ENCODE peak calls at places on chromosomes 13 and 19, in nine cellular contexts. One of them, this sample, is unnamed. For H3K4me1, the result is how much of the 10 kb centered on the place peaks cover.

GRCh38 chr13:20489185-20489820 is 36.4 kb downstream of the CRYL1 start:
- DNase-seq in mesenchymal stem cell: peak
- DNase-seq in A549: no peak
- DNase-seq in neural progenitor cell: no peak
- DNase-seq in heart right ventricle: no peak
- DNase-seq in psoas muscle: no peak
- DNase-seq in prostate gland: peak
- DNase-seq in Peyer's patch: peak
- DNase-seq in mammary epithelial cell: no peak
- DNase-seq in this sample: no peak

GRCh38 chr19:35454663-35455062 is 6.6 kb downstream of the FFAR2 start:
- DNase-seq in mesenchymal stem cell: no peak
- DNase-seq in A549: no peak
- DNase-seq in neural progenitor cell: no peak
- DNase-seq in heart right ventricle: no peak
- DNase-seq in psoas muscle: no peak
- DNase-seq in prostate gland: no peak
- DNase-seq in Peyer's patch: no peak
- DNase-seq in mammary epithelial cell: no peak
- DNase-seq in this sample: no peak

GRCh38 chr19:30222993-30223865 is 149.0 kb upstream of the ZNF536 start:
- DNase-seq in mesenchymal stem cell: no peak
- DNase-seq in A549: no peak
- DNase-seq in neural progenitor cell: peak
- DNase-seq in heart right ventricle: no peak
- DNase-seq in psoas muscle: no peak
- DNase-seq in prostate gland: no peak
- DNase-seq in Peyer's patch: no peak
- DNase-seq in mammary epithelial cell: no peak
- DNase-seq in this sample: no peak

GRCh38 chr19:12841094-12841493 is 2.8 kb downstream of the MAST1 start:
- DNase-seq in mesenchymal stem cell: peak
- DNase-seq in A549: no peak
- DNase-seq in neural progenitor cell: peak
- DNase-seq in heart right ventricle: no peak
- DNase-seq in psoas muscle: peak
- DNase-seq in prostate gland: no peak
- DNase-seq in Peyer's patch: no peak
- DNase-seq in mammary epithelial cell: no peak
- DNase-seq in this sample: no peak

GRCh38 chr19:38734426-38735256 is 9.6 kb downstream of the CAPN12 start:
- DNase-seq in mesenchymal stem cell: peak
- DNase-seq in A549: peak
- DNase-seq in neural progenitor cell: peak
- DNase-seq in heart right ventricle: no peak
- DNase-seq in psoas muscle: peak
- DNase-seq in prostate gland: no peak
- DNase-seq in Peyer's patch: peak
- DNase-seq in mammary epithelial cell: peak
- DNase-seq in this sample: no peak

GRCh38 chr19:34881982-34882381 is 44.7 kb upstream of the ZNF30 start:
- DNase-seq in mesenchymal stem cell: peak
- DNase-seq in A549: no peak
- DNase-seq in neural progenitor cell: no peak
- DNase-seq in heart right ventricle: no peak
- DNase-seq in psoas muscle: no peak
- DNase-seq in prostate gland: peak
- DNase-seq in Peyer's patch: no peak
- DNase-seq in mammary epithelial cell: peak
- DNase-seq in this sample: no peak

GRCh38 chr19:3707868-3708206 is 347 bp upstream of the TJP3 start:
- DNase-seq in mesenchymal stem cell: no peak
- DNase-seq in A549: no peak
- DNase-seq in neural progenitor cell: no peak
- DNase-seq in heart right ventricle: no peak
- DNase-seq in psoas muscle: no peak
- DNase-seq in prostate gland: no peak
- DNase-seq in Peyer's patch: no peak
- DNase-seq in mammary epithelial cell: no peak
- DNase-seq in this sample: no peak

GRCh38 chr19:10217085-10217484 is 14.0 kb downstream of the S1PR2 start:
- DNase-seq in mesenchymal stem cell: no peak
- DNase-seq in A549: peak
- DNase-seq in neural progenitor cell: no peak
- DNase-seq in heart right ventricle: no peak
- DNase-seq in psoas muscle: no peak
- DNase-seq in prostate gland: no peak
- DNase-seq in Peyer's patch: no peak
- DNase-seq in mammary epithelial cell: no peak
- DNase-seq in this sample: no peak

GRCh38 chr19:48858984-48859710 is 9.3 kb downstream of the PLEKHA4 start:
- DNase-seq in mesenchymal stem cell: no peak
- DNase-seq in A549: no peak
- DNase-seq in neural progenitor cell: no peak
- DNase-seq in heart right ventricle: no peak
- DNase-seq in psoas muscle: peak
- DNase-seq in prostate gland: no peak
- DNase-seq in Peyer's patch: peak
- DNase-seq in mammary epithelial cell: no peak
- DNase-seq in this sample: peak

GRCh38 chr19:54418030-54418929 is 3.0 kb downstream of the TTYH1 start:
- DNase-seq in mesenchymal stem cell: peak
- DNase-seq in A549: peak
- DNase-seq in neural progenitor cell: peak
- DNase-seq in heart right ventricle: no peak
- DNase-seq in psoas muscle: no peak
- DNase-seq in prostate gland: no peak
- DNase-seq in Peyer's patch: no peak
- DNase-seq in mammary epithelial cell: no peak
- DNase-seq in this sample: no peak

GRCh38 chr19:870314-870713 is 10.8 kb downstream of the CFD start:
- DNase-seq in mesenchymal stem cell: no peak
- DNase-seq in A549: no peak
- DNase-seq in neural progenitor cell: no peak
- DNase-seq in heart right ventricle: no peak
- DNase-seq in psoas muscle: no peak
- DNase-seq in prostate gland: no peak
- DNase-seq in Peyer's patch: no peak
- DNase-seq in mammary epithelial cell: no peak
- DNase-seq in this sample: no peak

GRCh38 chr13:37175996-37176395 is 70.5 kb upstream of the CSNK1A1L start:
- DNase-seq in mesenchymal stem cell: peak
- DNase-seq in A549: no peak
- DNase-seq in neural progenitor cell: no peak
- DNase-seq in heart right ventricle: no peak
- DNase-seq in psoas muscle: no peak
- DNase-seq in prostate gland: no peak
- DNase-seq in Peyer's patch: no peak
- DNase-seq in mammary epithelial cell: peak
- DNase-seq in this sample: no peak

GRCh38 chr19:18464646-18465045 is 26.7 kb upstream of the ISYNA1 start:
- DNase-seq in mesenchymal stem cell: peak
- DNase-seq in A549: peak
- DNase-seq in neural progenitor cell: no peak
- DNase-seq in heart right ventricle: peak
- DNase-seq in psoas muscle: peak
- DNase-seq in prostate gland: peak
- DNase-seq in Peyer's patch: peak
- DNase-seq in mammary epithelial cell: no peak
- DNase-seq in this sample: no peak

GRCh38 chr13:51643114-51643881 is 59.0 kb downstream of the WDFY2 start:
- DNase-seq in mesenchymal stem cell: peak
- DNase-seq in A549: peak
- DNase-seq in neural progenitor cell: no peak
- DNase-seq in heart right ventricle: no peak
- DNase-seq in psoas muscle: no peak
- DNase-seq in prostate gland: no peak
- DNase-seq in Peyer's patch: no peak
- DNase-seq in mammary epithelial cell: peak
- DNase-seq in this sample: no peak

GRCh38 chr19:34141036-34141435 is 31.3 kb upstream of the LSM14A start:
- DNase-seq in mesenchymal stem cell: no peak
- DNase-seq in A549: no peak
- DNase-seq in neural progenitor cell: no peak
- DNase-seq in heart right ventricle: no peak
- DNase-seq in psoas muscle: no peak
- DNase-seq in prostate gland: no peak
- DNase-seq in Peyer's patch: no peak
- DNase-seq in mammary epithelial cell: no peak
- DNase-seq in this sample: no peak

GRCh38 chr13:113723400-113724015 is 35.5 kb upstream of the TMEM255B start:
- DNase-seq in mesenchymal stem cell: no peak
- DNase-seq in A549: no peak
- DNase-seq in neural progenitor cell: no peak
- DNase-seq in heart right ventricle: no peak
- DNase-seq in psoas muscle: no peak
- DNase-seq in prostate gland: no peak
- DNase-seq in Peyer's patch: no peak
- DNase-seq in mammary epithelial cell: no peak
- DNase-seq in this sample: no peak

GRCh38 chr19:10069046-10069445 is 17.1 kb upstream of the SHFL start:
- DNase-seq in mesenchymal stem cell: no peak
- DNase-seq in A549: no peak
- DNase-seq in neural progenitor cell: no peak
- DNase-seq in heart right ventricle: no peak
- DNase-seq in psoas muscle: peak
- DNase-seq in prostate gland: no peak
- DNase-seq in Peyer's patch: no peak
- DNase-seq in mammary epithelial cell: peak
- DNase-seq in this sample: no peak

GRCh38 chr13:45063261-45063870 is 56.9 kb upstream of the GTF2F2 start:
- DNase-seq in mesenchymal stem cell: peak
- DNase-seq in A549: no peak
- DNase-seq in neural progenitor cell: no peak
- DNase-seq in heart right ventricle: no peak
- DNase-seq in psoas muscle: no peak
- DNase-seq in prostate gland: no peak
- DNase-seq in Peyer's patch: no peak
- DNase-seq in mammary epithelial cell: peak
- DNase-seq in this sample: no peak

GRCh38 chr13:45055198-45055901 is 65.0 kb upstream of the GTF2F2 start:
- DNase-seq in mesenchymal stem cell: peak
- DNase-seq in A549: peak
- DNase-seq in neural progenitor cell: no peak
- DNase-seq in heart right ventricle: no peak
- DNase-seq in psoas muscle: no peak
- DNase-seq in prostate gland: no peak
- DNase-seq in Peyer's patch: peak
- DNase-seq in mammary epithelial cell: peak
- DNase-seq in this sample: no peak

GRCh38 chr13:45055902-45056648 is 64.2 kb upstream of the GTF2F2 start:
- DNase-seq in mesenchymal stem cell: no peak
- DNase-seq in A549: no peak
- DNase-seq in neural progenitor cell: peak
- DNase-seq in heart right ventricle: peak
- DNase-seq in psoas muscle: no peak
- DNase-seq in prostate gland: no peak
- DNase-seq in Peyer's patch: no peak
- DNase-seq in mammary epithelial cell: peak
- DNase-seq in this sample: no peak

DNA sequence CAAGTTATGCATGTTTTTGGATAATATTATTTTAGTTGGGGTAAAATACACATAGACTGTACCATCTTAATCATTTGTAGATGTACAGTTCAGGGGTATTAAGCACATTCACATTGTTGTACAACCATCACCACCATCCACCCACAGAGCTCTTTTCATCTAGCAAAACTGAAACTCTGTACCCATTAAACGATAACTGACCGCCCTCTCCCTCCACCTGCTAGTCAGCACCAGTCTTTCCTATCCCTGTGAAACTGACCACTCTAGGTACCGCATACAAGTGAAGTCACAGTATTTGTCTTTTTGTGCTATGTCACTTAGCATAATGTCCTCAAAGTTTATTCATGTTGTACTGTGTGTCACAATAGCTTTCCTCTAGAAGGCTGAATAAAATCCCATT is 60.2 kb upstream of the GTF2F2 start:
- DNase-seq in mesenchymal stem cell: no peak
- DNase-seq in A549: no peak
- DNase-seq in neural progenitor cell: no peak
- DNase-seq in heart right ventricle: no peak
- DNase-seq in psoas muscle: no peak
- DNase-seq in prostate gland: no peak
- DNase-seq in Peyer's patch: no peak
- DNase-seq in mammary epithelial cell: no peak
- DNase-seq in this sample: no peak
- H3K4me1 ChIP-seq in mesenchymal stem cell: under half
- H3K4me1 ChIP-seq in A549: under half
- H3K4me1 ChIP-seq in neural progenitor cell: under half
- H3K4me1 ChIP-seq in heart right ventricle: under half
- H3K4me1 ChIP-seq in psoas muscle: under half
- H3K4me1 ChIP-seq in prostate gland: under half
- H3K4me1 ChIP-seq in Peyer's patch: under half
- H3K4me1 ChIP-seq in mammary epithelial cell: under half
- H3K4me1 ChIP-seq in this sample: under half

GRCh38 chr19:28042516-28042915 is 1170.4 kb downstream of the UQCRFS1 start:
- DNase-seq in mesenchymal stem cell: no peak
- DNase-seq in A549: no peak
- DNase-seq in neural progenitor cell: no peak
- DNase-seq in heart right ventricle: no peak
- DNase-seq in psoas muscle: no peak
- DNase-seq in prostate gland: no peak
- DNase-seq in Peyer's patch: no peak
- DNase-seq in mammary epithelial cell: no peak
- DNase-seq in this sample: no peak

GRCh38 chr19:28039677-28040381 is 1173.1 kb downstream of the UQCRFS1 start:
- DNase-seq in mesenchymal stem cell: no peak
- DNase-seq in A549: no peak
- DNase-seq in neural progenitor cell: no peak
- DNase-seq in heart right ventricle: no peak
- DNase-seq in psoas muscle: no peak
- DNase-seq in prostate gland: no peak
- DNase-seq in Peyer's patch: no peak
- DNase-seq in mammary epithelial cell: no peak
- DNase-seq in this sample: no peak

GRCh38 chr19:28037186-28037585 is 1175.8 kb downstream of the UQCRFS1 start:
- DNase-seq in mesenchymal stem cell: no peak
- DNase-seq in A549: no peak
- DNase-seq in neural progenitor cell: no peak
- DNase-seq in heart right ventricle: no peak
- DNase-seq in psoas muscle: no peak
- DNase-seq in prostate gland: no peak
- DNase-seq in Peyer's patch: no peak
- DNase-seq in mammary epithelial cell: no peak
- DNase-seq in this sample: no peak
- H3K27ac ChIP-seq in mesenchymal stem cell: no peak
- H3K27ac ChIP-seq in A549: no peak
- H3K27ac ChIP-seq in neural progenitor cell: no peak
- H3K27ac ChIP-seq in heart right ventricle: no peak
- H3K27ac ChIP-seq in psoas muscle: no peak
- H3K27ac ChIP-seq in prostate gland: no peak
- H3K27ac ChIP-seq in Peyer's patch: no peak
- H3K27ac ChIP-seq in mammary epithelial cell: no peak
- H3K27ac ChIP-seq in this sample: no peak

GRCh38 chr19:43673702-43674629 is 4.0 kb upstream of the PLAUR start:
- DNase-seq in mesenchymal stem cell: no peak
- DNase-seq in A549: no peak
- DNase-seq in neural progenitor cell: no peak
- DNase-seq in heart right ventricle: no peak
- DNase-seq in psoas muscle: no peak
- DNase-seq in prostate gland: no peak
- DNase-seq in Peyer's patch: no peak
- DNase-seq in mammary epithelial cell: no peak
- DNase-seq in this sample: no peak
- H3K4me1 ChIP-seq in mesenchymal stem cell: under half
- H3K4me1 ChIP-seq in A549: under half
- H3K4me1 ChIP-seq in neural progenitor cell: under half
- H3K4me1 ChIP-seq in heart right ventricle: under half
- H3K4me1 ChIP-seq in psoas muscle: under half
- H3K4me1 ChIP-seq in prostate gland: under half
- H3K4me1 ChIP-seq in Peyer's patch: under half
- H3K4me1 ChIP-seq in mammary epithelial cell: under half
- H3K4me1 ChIP-seq in this sample: under half

GRCh38 chr13:73861136-73861535 is 273.1 kb downstream of the KLF12 start:
- DNase-seq in mesenchymal stem cell: no peak
- DNase-seq in A549: no peak
- DNase-seq in neural progenitor cell: no peak
- DNase-seq in heart right ventricle: no peak
- DNase-seq in psoas muscle: no peak
- DNase-seq in prostate gland: no peak
- DNase-seq in Peyer's patch: no peak
- DNase-seq in mammary epithelial cell: no peak
- DNase-seq in this sample: no peak
- H3K27ac ChIP-seq in mesenchymal stem cell: no peak
- H3K27ac ChIP-seq in A549: no peak
- H3K27ac ChIP-seq in neural progenitor cell: no peak
- H3K27ac ChIP-seq in heart right ventricle: no peak
- H3K27ac ChIP-seq in psoas muscle: no peak
- H3K27ac ChIP-seq in prostate gland: no peak
- H3K27ac ChIP-seq in Peyer's patch: no peak
- H3K27ac ChIP-seq in mammary epithelial cell: no peak
- H3K27ac ChIP-seq in this sample: peak